ENCODE peak calls at places on chromosomes 12 and 14, in seven cellular contexts. J is AG09319, P is MV-4-11, X is lower leg skin, W is astrocyte of the spinal cord, N is NCI-H1436, V is GM13977. L is an unnamed sample.
A peak's percentile ranks its signal among the peaks of the same experiment; 100 is the strongest.

GRCh38 chr12:86774841-86775386 is 518.7 kb upstream of the MGAT4C start:
- DNase-seq in J (no peak), P (no peak), X (no peak), W (peak; percentile 16), N (no peak), V (no peak), L (no peak)

GRCh38 chr12:111412007-111412829 is 6.5 kb downstream of the SH2B3 start:
- DNase-seq in J (no peak), P (no peak), X (no peak), W (peak; percentile 75), N (no peak), V (no peak), L (no peak)

GRCh38 chr14:69580009-69580577 is 5.4 kb upstream of the CCDC177 start:
- DNase-seq in J (peak; percentile 41), P (peak; percentile 72), X (no peak), W (peak; percentile 71), N (peak; percentile 29), V (no peak), L (no peak)

GRCh38 chr14:33737446-33737845 is 213.4 kb downstream of the EGLN3 start:
- DNase-seq in J (no peak), P (no peak), X (no peak), W (peak; percentile 33), N (no peak), V (no peak), L (no peak)

GRCh38 chr12:103839103-103839502 is 1.9 kb downstream of the NT5DC3 start:
- DNase-seq in J (no peak), P (no peak), X (no peak), W (no peak), N (no peak), V (no peak), L (no peak)

GRCh38 chr12:120528861-120529525 is at the start of gene COQ5:
- DNase-seq in J (no peak), P (peak; percentile 77), X (peak; percentile 92), W (peak; percentile 88), N (peak; percentile 73), V (peak; percentile 86), L (peak; percentile 97)

GRCh38 chr14:57060276-57060956 is 208.3 kb downstream of the EXOC5 start:
- DNase-seq in J (no peak), P (no peak), X (no peak), W (no peak), N (no peak), V (peak; percentile 58), L (no peak)

GRCh38 chr14:69349091-69349777 is 48.9 kb downstream of the ERH start:
- DNase-seq in J (no peak), P (no peak), X (no peak), W (no peak), N (no peak), V (no peak), L (no peak)

GRCh38 chr12:26097046-26097878 is 27.6 kb downstream of the BHLHE41 start:
- DNase-seq in J (peak; percentile 47), P (peak; percentile 25), X (peak; percentile 59), W (peak; percentile 82), N (peak; percentile 31), V (peak; percentile 57), L (no peak)

GRCh38 chr12:68420225-68421008 is 88.3 kb upstream of the MDM1 start:
- DNase-seq in J (no peak), P (no peak), X (no peak), W (peak; percentile 64), N (no peak), V (no peak), L (no peak)

GRCh38 chr14:67186789-67187188 is 2.5 kb upstream of the GARIN2 start:
- DNase-seq in J (no peak), P (no peak), X (no peak), W (no peak), N (no peak), V (no peak), L (no peak)

GRCh38 chr14:67461341-67461985 is 27.1 kb downstream of the TMEM229B start:
- DNase-seq in J (no peak), P (no peak), X (no peak), W (no peak), N (no peak), V (no peak), L (no peak)

GRCh38 chr12:115598827-115599226 is 678.7 kb downstream of the MED13L start:
- DNase-seq in J (no peak), P (no peak), X (peak; percentile 18), W (no peak), N (no peak), V (no peak), L (no peak)

GRCh38 chr12:62632521-62632920 is 165.9 kb downstream of the MON2 start:
- DNase-seq in J (peak; percentile 30), P (no peak), X (peak; percentile 58), W (peak; percentile 38), N (no peak), V (peak; percentile 41), L (no peak)

GRCh38 chr12:89225401-89225800 is 126.9 kb downstream of the DUSP6 start:
- DNase-seq in J (no peak), P (no peak), X (peak; percentile 29), W (peak; percentile 76), N (no peak), V (peak; percentile 39), L (no peak)

GRCh38 chr12:47343684-47344567 is 264.2 kb upstream of the AMIGO2 start:
- DNase-seq in J (no peak), P (no peak), X (no peak), W (peak; percentile 86), N (no peak), V (no peak), L (no peak)

GRCh38 chr12:25423355-25423754 is 129.7 kb downstream of the LMNTD1 start:
- DNase-seq in J (no peak), P (no peak), X (no peak), W (no peak), N (no peak), V (no peak), L (no peak)

GRCh38 chr12:82740129-82741000 is 53.7 kb downstream of the TMTC2 start:
- DNase-seq in J (peak; percentile 8), P (no peak), X (no peak), W (peak; percentile 91), N (no peak), V (no peak), L (no peak)

GRCh38 chr14:65879218-65880009 is 466.9 kb downstream of the FUT8 start:
- DNase-seq in J (peak; percentile 41), P (peak; percentile 82), X (no peak), W (peak; percentile 30), N (no peak), V (no peak), L (no peak)

GRCh38 chr14:54893151-54893760 is 9.4 kb downstream of the GCH1 start:
- DNase-seq in J (no peak), P (peak; percentile 37), X (peak; percentile 41), W (peak; percentile 71), N (peak; percentile 34), V (peak; percentile 33), L (no peak)

GRCh38 chr12:75478395-75478794 is 2.2 kb upstream of the GLIPR1 start:
- DNase-seq in J (no peak), P (peak; percentile 95), X (peak; percentile 36), W (peak; percentile 46), N (no peak), V (peak; percentile 30), L (no peak)

GRCh38 chr14:86501611-86502010 is 971.7 kb downstream of the FLRT2 start:
- DNase-seq in J (no peak), P (peak; percentile 17), X (no peak), W (no peak), N (no peak), V (no peak), L (no peak)

GRCh38 chr12:65756956-65757511 is 67.2 kb upstream of the HMGA2 start:
- DNase-seq in J (no peak), P (no peak), X (no peak), W (peak; percentile 1), N (no peak), V (peak; percentile 70), L (no peak)

GRCh38 chr14:67916430-67916829 is 96.9 kb downstream of the RAD51B start:
- DNase-seq in J (no peak), P (no peak), X (no peak), W (no peak), N (no peak), V (no peak), L (no peak)

GRCh38 chr12:41510470-41510869 is 322.4 kb downstream of the PDZRN4 start:
- DNase-seq in J (no peak), P (no peak), X (no peak), W (no peak), N (no peak), V (no peak), L (no peak)

GRCh38 chr14:77264466-77265186 is 6.4 kb downstream of the NGB start:
- DNase-seq in J (no peak), P (no peak), X (no peak), W (no peak), N (no peak), V (no peak), L (no peak)

GRCh38 chr12:7581609-7582008 is 78.0 kb upstream of the CD163 start:
- DNase-seq in J (no peak), P (peak; percentile 3), X (no peak), W (no peak), N (no peak), V (no peak), L (no peak)

GRCh38 chr12:6563448-6564050 is 4.5 kb downstream of the NOP2 start:
- DNase-seq in J (no peak), P (peak; percentile 47), X (no peak), W (peak; percentile 37), N (no peak), V (peak; percentile 69), L (no peak)

GRCh38 chr14:21066882-21067502 is 3.1 kb upstream of the ARHGEF40 start:
- DNase-seq in J (no peak), P (no peak), X (no peak), W (no peak), N (peak; percentile 13), V (peak; percentile 50), L (no peak)

GRCh38 chr12:127165567-127166392 is 1101.2 kb upstream of the TMEM132C start:
- DNase-seq in J (peak; percentile 81), P (peak; percentile 80), X (peak; percentile 65), W (peak; percentile 86), N (peak; percentile 80), V (peak; percentile 42), L (peak; percentile 94)

GRCh38 chr12:70982991-70983390 is 62.5 kb upstream of the PTPRR start:
- DNase-seq in J (no peak), P (no peak), X (no peak), W (peak; percentile 28), N (no peak), V (no peak), L (no peak)

GRCh38 chr14:100903672-100904185 is at the start of gene RTL1:
- DNase-seq in J (no peak), P (no peak), X (no peak), W (no peak), N (peak; percentile 23), V (peak; percentile 7), L (no peak)

GRCh38 chr14:88682495-88683114 is 110.1 kb downstream of the EML5 start:
- DNase-seq in J (no peak), P (no peak), X (no peak), W (no peak), N (no peak), V (no peak), L (no peak)

GRCh38 chr12:5964913-5965900 is 20.1 kb upstream of the ANO2 start:
- DNase-seq in J (no peak), P (no peak), X (no peak), W (peak; percentile 55), N (no peak), V (no peak), L (no peak)

GRCh38 chr12:95529693-95530225 is 21.5 kb downstream of the USP44 start:
- DNase-seq in J (no peak), P (no peak), X (no peak), W (no peak), N (no peak), V (no peak), L (no peak)

GRCh38 chr12:68148261-68148951 is 11.1 kb downstream of the IFNG start:
- DNase-seq in J (no peak), P (no peak), X (no peak), W (no peak), N (no peak), V (no peak), L (no peak)

L was measured in mesenteric fat pad.